ENCODE peak calls at places on chromosomes 13 and 19, in five cellular contexts. V is HEK293T, U is NT2/D1, O is GM12878, H is HepG2. F is an unnamed sample.

GRCh38 chr13:113860579-113861432 is 3.1 kb downstream of the GAS6 start:
- DNase-seq in V (no peak), U (peak), O (no peak), H (no peak), F (peak)

GRCh38 chr19:40365613-40366401 is 17.3 kb downstream of the PLD3 start:
- DNase-seq in V (peak), U (peak), O (no peak), H (no peak), F (peak)

GRCh38 chr13:72638059-72638815 is 89.2 kb downstream of the MZT1 start:
- DNase-seq in V (no peak), U (no peak), O (no peak), H (no peak), F (no peak)

GRCh38 chr13:46297338-46297737 is 85.6 kb downstream of the LRRC63 start:
- DNase-seq in V (no peak), U (no peak), O (no peak), H (no peak), F (no peak)

GRCh38 chr13:38262211-38262610 is 87.4 kb upstream of the UFM1 start:
- DNase-seq in V (no peak), U (no peak), O (no peak), H (no peak), F (no peak)

GRCh38 chr13:40984670-40985366 is 34.3 kb downstream of the ELF1 start:
- DNase-seq in V (no peak), U (no peak), O (peak), H (no peak), F (no peak)

GRCh38 chr13:47237571-47237970 is 340.7 kb upstream of the HTR2A start:
- DNase-seq in V (no peak), U (no peak), O (no peak), H (no peak), F (no peak)

GRCh38 chr19:58097783-58098681 is at the start of gene ZSCAN18:
- DNase-seq in V (peak), U (peak), O (peak), H (no peak), F (peak)

GRCh38 chr13:106942558-106942957 is 374.6 kb upstream of the ARGLU1 start:
- DNase-seq in V (no peak), U (no peak), O (no peak), H (no peak), F (no peak)

GRCh38 chr19:55333870-55334269 is 5.8 kb upstream of the KMT5C start:
- DNase-seq in V (no peak), U (no peak), O (no peak), H (peak), F (no peak)

GRCh38 chr19:46963093-46963734 is 56.4 kb upstream of the NPAS1 start:
- DNase-seq in V (no peak), U (no peak), O (no peak), H (no peak), F (no peak)

DNA sequence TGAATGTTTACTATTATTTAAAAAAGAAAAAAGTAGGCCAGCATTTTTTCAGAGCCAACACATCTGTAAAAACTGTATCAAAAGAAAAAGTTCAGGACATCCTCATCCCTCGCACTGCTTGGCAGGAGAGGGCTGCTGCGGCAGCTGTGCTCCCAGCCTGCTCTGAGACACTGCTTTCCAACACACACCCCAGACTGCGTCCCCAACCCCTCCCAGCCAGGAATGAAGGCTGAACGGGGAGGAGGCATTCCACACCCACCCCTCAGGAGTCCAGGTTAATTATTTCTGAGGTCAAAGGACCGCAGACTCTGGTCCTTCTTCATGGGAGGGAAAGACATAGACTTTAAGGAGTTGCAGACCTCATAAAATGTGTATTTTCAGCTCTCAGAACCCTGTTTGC is 43.1 kb downstream of the COL4A1 start:
- DNase-seq in V (no peak), U (no peak), O (no peak), H (no peak), F (peak)
- TF ChIP-seq SUZ12 in V (no peak), U (no peak), O (no peak), H (no peak), F (no peak)

DNA sequence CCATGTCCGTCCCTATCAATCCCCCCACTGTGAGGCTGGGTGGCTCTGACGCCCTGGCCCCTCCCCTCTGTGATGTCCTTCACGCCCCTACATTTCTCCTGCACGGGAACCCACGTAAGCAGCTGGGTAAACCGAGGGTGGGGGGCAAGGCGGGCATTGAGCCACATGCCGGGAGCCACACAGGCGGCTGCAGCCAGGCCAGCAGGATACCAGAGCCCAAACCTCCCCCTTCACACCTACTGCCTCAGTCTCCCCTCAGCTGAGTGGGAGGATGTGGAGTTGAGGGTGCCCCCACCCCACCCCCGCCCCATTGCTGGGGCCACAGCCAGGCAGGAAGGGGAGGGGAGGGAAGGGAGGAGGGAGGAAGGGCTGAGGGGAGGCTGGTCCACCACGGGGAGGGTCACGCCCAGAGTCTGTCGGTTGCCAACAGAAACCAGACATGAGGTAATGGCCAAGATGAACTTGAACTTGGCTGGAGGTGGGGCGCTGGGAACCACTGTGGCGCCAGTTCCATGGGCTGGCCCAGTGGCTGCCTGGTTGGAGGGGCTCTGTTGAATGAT is 20.9 kb downstream of the SMIM24 start:
- DNase-seq in V (no peak), U (peak), O (no peak), H (no peak), F (no peak)
- TF ChIP-seq SUZ12 in V (no peak), U (no peak), O (no peak), H (no peak), F (no peak)

GRCh38 chr13:104565888-104566287 is 1499.7 kb upstream of the SLC10A2 start:
- DNase-seq in V (no peak), U (no peak), O (no peak), H (no peak), F (no peak)

GRCh38 chr13:104571890-104572229 is 1505.6 kb upstream of the SLC10A2 start:
- DNase-seq in V (no peak), U (no peak), O (no peak), H (no peak), F (no peak)

GRCh38 chr13:104577029-104577820 is 1511.0 kb upstream of the SLC10A2 start:
- DNase-seq in V (no peak), U (no peak), O (no peak), H (no peak), F (no peak)

GRCh38 chr13:104567114-104567513 is 1500.9 kb upstream of the SLC10A2 start:
- DNase-seq in V (no peak), U (no peak), O (no peak), H (no peak), F (no peak)

DNA sequence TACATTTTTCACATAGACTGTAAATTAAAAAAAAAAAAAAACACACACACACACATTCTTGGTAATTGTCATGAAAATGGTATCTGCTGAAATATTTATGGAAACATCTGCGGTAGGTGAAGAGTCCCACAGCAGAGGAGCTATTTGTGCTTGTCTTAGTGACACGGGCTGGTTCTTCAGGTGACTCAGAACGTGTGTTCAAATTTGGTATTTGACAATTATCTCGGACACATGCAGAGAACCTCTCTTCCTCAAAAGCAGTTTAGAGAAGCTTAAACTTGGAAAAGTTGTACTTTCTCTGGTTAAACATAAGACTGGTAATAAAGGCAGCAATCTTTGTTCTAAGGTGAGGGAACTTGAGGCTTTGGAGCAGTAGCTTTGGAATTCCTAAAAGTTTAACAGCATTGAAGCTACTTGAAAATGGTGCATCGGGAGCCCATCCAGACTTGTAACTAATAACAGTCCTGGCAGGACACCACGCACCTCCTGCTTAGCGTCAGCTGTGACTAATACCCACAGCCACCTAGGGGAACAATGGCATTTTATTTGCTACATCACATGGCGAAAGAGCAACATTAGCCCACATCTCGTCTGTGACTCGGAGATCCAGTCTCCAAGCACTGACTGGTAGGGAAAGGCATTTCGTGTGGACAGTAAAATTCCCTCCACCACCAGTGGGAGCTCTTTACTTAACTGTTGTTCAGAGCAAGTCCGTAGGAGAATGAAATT is 1505.1 kb upstream of the SLC10A2 start:
- DNase-seq in V (peak), U (peak), O (no peak), H (peak), F (peak)
- TF ChIP-seq SUZ12 in V (no peak), U (no peak), O (no peak), H (no peak), F (no peak)

DNA sequence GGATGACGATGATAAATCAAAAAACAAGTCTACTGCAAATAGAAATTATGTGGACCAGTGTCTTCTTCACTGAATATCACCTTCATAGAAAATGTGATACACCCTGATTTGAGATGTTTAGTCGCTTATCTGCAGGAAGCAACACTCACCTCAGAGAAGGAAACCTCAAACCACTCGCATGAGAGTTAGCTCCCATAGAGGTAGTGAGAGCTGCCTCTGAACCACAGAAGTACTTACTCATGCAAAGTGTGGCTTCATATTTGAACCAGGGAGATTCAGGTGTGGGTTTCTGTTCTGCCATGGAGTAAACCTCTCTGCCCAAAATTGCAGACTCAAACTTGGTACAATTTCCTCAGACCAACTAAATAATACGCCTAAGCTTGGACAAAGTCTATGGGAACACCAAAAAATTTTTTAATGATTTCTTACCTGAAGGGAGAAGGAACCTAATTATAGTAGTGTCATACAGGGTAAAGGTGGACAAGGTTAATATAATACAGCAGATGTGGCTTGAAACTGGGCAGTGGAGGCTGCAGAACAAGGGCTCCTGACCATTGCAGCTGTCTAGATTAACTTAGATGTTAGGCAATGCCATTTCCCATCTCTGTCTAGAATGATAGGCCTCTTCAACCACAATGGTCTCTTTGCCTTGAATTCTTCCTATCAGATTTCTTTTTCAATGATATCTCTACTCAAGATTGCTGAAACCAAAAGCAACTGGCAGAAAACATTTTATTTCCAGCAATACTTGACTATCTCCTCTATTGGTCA is 29.6 kb upstream of the RCBTB2 start:
- DNase-seq in V (no peak), U (no peak), O (peak), H (no peak), F (no peak)
- TF ChIP-seq SUZ12 in V (no peak), U (no peak), O (no peak), H (no peak), F (no peak)

GRCh38 chr19:3657395-3657769 is 30.8 kb upstream of the CACTIN start:
- DNase-seq in V (no peak), U (no peak), O (no peak), H (no peak), F (no peak)

GRCh38 chr19:3656747-3657394 is 30.3 kb upstream of the CACTIN start:
- DNase-seq in V (no peak), U (no peak), O (no peak), H (no peak), F (no peak)

GRCh38 chr19:3658004-3658822 is 31.6 kb upstream of the CACTIN start:
- DNase-seq in V (no peak), U (no peak), O (no peak), H (no peak), F (no peak)

GRCh38 chr19:3655402-3656072 is 28.9 kb upstream of the CACTIN start:
- DNase-seq in V (no peak), U (no peak), O (no peak), H (no peak), F (no peak)

DNA sequence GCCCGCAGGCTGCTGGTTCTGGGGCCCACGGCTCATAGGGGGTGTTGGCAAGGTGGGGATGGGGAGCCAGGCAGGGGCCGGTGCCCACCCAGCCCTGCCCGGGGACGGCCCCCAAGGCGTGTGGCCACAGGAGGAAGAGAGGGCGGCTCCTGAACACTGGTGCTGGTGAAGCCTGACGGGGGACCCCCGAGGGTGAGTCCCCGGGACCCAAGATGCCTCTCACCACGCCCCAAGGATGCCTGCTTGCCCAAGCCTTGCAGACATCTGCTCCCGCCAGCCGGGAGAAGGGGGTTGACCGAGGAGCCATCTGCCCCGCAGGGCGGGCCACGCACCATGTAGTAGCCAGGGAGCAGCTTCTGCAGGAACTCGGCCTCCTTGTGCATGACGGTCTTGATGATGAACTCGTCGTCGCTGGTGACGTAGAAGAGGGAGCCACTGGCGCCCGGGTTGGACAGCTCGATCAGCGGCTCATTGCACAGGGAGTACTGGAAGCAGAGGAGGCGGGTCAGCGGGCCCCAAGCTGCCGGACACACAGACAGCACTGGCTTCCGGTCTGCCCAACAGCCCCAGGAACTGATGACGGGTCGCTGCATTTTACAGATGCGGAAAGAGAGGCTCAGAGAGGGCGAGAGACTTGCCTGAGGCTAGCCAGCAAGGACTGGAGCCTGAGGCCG is 29.6 kb upstream of the CACTIN start:
- DNase-seq in V (no peak), U (no peak), O (no peak), H (no peak), F (no peak)
- TF ChIP-seq SUZ12 in V (no peak), U (no peak), O (no peak), H (no peak), F (no peak)

DNA sequence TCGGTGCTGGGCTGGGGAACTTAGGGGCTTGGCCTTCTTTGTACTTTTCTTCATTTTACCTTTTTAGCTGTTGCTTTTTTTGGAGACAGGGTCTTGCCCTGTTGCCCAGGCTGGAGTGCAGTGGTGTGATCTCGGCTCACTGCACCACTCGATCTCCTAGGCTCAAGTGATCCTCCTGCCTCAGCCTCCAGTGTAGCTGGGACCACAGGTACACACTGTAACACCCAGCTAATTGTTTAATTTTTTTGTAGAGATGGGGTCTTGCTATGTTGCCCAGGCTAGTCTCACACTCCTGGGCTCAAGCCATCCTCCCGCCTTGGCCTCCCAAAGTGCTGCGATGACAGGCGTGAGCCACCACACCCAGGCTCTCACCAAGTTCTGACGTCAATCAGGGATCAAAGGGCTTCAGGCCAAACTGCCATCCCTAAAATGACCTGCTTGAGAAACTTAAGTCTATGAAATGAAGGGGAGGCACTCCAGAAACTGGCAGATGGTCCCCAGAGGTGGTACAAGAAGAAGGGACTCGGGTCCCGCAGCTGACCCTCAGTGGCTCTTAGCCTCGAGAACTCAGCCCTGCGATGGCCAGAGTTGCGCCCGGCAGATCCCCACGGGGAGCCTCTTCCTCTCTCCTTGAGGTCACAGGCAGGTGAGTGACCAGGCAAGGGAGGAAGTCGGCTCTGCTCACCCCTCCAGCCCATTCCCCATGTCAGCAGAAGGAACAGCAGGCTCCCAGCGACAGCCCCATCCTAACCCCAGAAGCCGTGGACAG is 61.7 kb downstream of the GNG7 start:
- DNase-seq in V (no peak), U (no peak), O (no peak), H (no peak), F (no peak)
- TF ChIP-seq SUZ12 in V (no peak), U (no peak), O (no peak), H (no peak), F (no peak)

DNA sequence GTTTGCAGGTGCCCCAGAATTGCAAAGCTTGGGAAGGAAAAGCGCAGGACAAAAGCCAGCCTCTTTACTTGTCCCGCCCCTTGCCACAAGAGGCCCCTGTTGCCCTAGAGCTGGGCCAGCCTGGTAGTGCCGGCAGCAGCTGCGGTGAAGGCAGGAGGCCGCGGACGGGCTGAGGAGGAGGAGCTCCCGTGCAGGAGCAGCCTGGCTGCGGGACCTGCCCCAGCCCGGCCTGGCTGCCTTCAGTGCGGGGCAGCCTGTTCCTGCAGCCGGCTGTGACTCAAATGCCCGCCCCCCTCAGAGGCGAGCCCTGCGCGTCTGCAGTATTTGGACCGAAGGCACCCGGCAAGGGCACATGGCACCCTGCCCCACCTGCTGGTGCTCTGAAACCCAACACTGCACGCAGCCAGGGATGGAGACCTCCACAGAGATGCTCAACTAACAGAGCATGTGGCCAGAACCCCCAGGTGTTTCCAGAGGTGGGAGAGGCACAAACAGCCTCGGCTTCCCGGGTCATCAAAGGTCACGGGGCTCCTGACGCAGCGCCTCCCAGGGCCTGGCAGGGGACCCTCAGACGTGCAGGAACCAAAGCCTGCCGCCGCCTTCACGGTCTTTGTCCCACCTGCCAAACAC is 29.7 kb downstream of the NAXD start:
- DNase-seq in V (no peak), U (peak), O (no peak), H (no peak), F (peak)
- TF ChIP-seq SUZ12 in V (no peak), U (no peak), O (no peak), H (no peak), F (no peak)

GRCh38 chr13:101942038-101942437 is 459.8 kb downstream of the FGF14 start:
- DNase-seq in V (no peak), U (no peak), O (no peak), H (peak), F (no peak)
- TF ChIP-seq SUZ12 in V (no peak), U (no peak), O (no peak), H (no peak), F (no peak)

GRCh38 chr19:49120325-49120683 is 960 bp downstream of the PPFIA3 start:
- DNase-seq in V (no peak), U (no peak), O (no peak), H (no peak), F (no peak)

GRCh38 chr19:49120868-49121267 is 1.5 kb downstream of the PPFIA3 start:
- DNase-seq in V (no peak), U (no peak), O (no peak), H (no peak), F (no peak)

GRCh38 chr19:49117677-49118564 is 1.0 kb downstream of the C19orf73 start:
- DNase-seq in V (no peak), U (no peak), O (no peak), H (no peak), F (no peak)

GRCh38 chr19:49118565-49119410 is at the start of gene C19orf73:
- DNase-seq in V (peak), U (peak), O (peak), H (peak), F (peak)

GRCh38 chr19:49119411-49120324 is at the start of gene PPFIA3:
- DNase-seq in V (peak), U (no peak), O (no peak), H (no peak), F (peak)
- TF ChIP-seq SUZ12 in V (no peak), U (no peak), O (peak), H (no peak), F (peak)